ENCODE peak calls at places on chromosome 7, in nine cellular contexts. G is T1000, X is tibial artery, M is GM03348, Q is fibroblast of lung, L is stomach, W is RPMI8226, Y is GM12865, Z is aorta. C is an unnamed sample.
A peak's percentile ranks its signal among the peaks of the same experiment; 100 is the strongest.

GRCh38 chr7:16524332-16524731 is 2.3 kb upstream of the LRRC72 start:
- DNase-seq in Z (no peak), Q (no peak), X (no peak), G (no peak), Y (no peak), W (no peak), L (no peak), M (no peak), C (no peak)

GRCh38 chr7:55573526-55573925 is 1.2 kb upstream of the VOPP1 start:
- DNase-seq in M (no peak), X (no peak), W (no peak), L (no peak), Z (no peak), G (no peak), Q (peak; percentile 17), Y (no peak), C (no peak)

GRCh38 chr7:96789914-96790313 is 80.3 kb upstream of the SEM1 start:
- DNase-seq in M (no peak), Y (no peak), Q (no peak), W (no peak), L (no peak), G (no peak), X (no peak), Z (no peak), C (no peak)

GRCh38 chr7:92834661-92835139 is 1.7 kb downstream of the CDK6 start:
- DNase-seq in W (peak; percentile 33), Y (peak; percentile 22), X (peak; percentile 69), M (peak; percentile 35), G (no peak), Z (peak; percentile 52), L (peak; percentile 41), Q (no peak), C (peak; percentile 65)

GRCh38 chr7:88927-89921 is 103.1 kb upstream of the FAM20C start:
- DNase-seq in L (peak; percentile 51), Q (peak; percentile 90), X (peak; percentile 91), W (no peak), M (peak; percentile 92), Y (no peak), Z (peak; percentile 90), G (peak; percentile 79), C (no peak)

GRCh38 chr7:102120666-102121065 is 166.0 kb upstream of the SH2B2 start:
- DNase-seq in Y (no peak), L (no peak), W (no peak), M (no peak), Z (no peak), Q (no peak), X (no peak), G (no peak), C (no peak)

GRCh38 chr7:80896856-80897598 is 21.8 kb downstream of the SEMA3C start:
- DNase-seq in Q (no peak), M (peak; percentile 37), Z (no peak), Y (no peak), X (no peak), L (no peak), G (no peak), W (no peak), C (no peak)

GRCh38 chr7:66925255-66925654 is 4.2 kb downstream of the TMEM248 start:
- DNase-seq in Z (no peak), G (no peak), L (no peak), Y (no peak), W (no peak), Q (no peak), X (no peak), M (no peak), C (no peak)

GRCh38 chr7:106346678-106347217 is 62.0 kb upstream of the NAMPT start:
- DNase-seq in X (no peak), Z (no peak), M (peak; percentile 62), Q (peak; percentile 97), L (no peak), W (peak; percentile 97), Y (peak; percentile 93), G (no peak), C (peak; percentile 85)

GRCh38 chr7:155449008-155449879 is 8.7 kb upstream of the EN2 start:
- DNase-seq in X (no peak), M (no peak), W (no peak), G (no peak), Z (no peak), Q (no peak), Y (no peak), L (no peak), C (no peak)

GRCh38 chr7:157250605-157251228 is 86.1 kb upstream of the DNAJB6 start:
- DNase-seq in M (peak; percentile 58), Q (peak; percentile 70), X (no peak), Y (peak; percentile 74), G (no peak), Z (no peak), L (no peak), W (peak; percentile 68), C (peak; percentile 77)

GRCh38 chr7:41163991-41164390 is 538.9 kb downstream of the INHBA start:
- DNase-seq in Y (no peak), Z (no peak), M (no peak), Q (no peak), G (no peak), L (no peak), X (no peak), W (no peak), C (no peak)

GRCh38 chr7:13411641-13412040 is 577.8 kb downstream of the ETV1 start:
- DNase-seq in L (no peak), W (no peak), Y (no peak), G (no peak), M (no peak), Z (no peak), Q (no peak), X (no peak), C (no peak)

GRCh38 chr7:105808703-105809590 is 67.5 kb downstream of the ATXN7L1 start:
- DNase-seq in X (no peak), Z (peak; percentile 65), G (no peak), M (peak; percentile 41), Y (peak; percentile 97), L (peak; percentile 59), Q (peak; percentile 44), W (peak; percentile 81), C (peak; percentile 91)

GRCh38 chr7:158324397-158325360 is 262.9 kb downstream of the PTPRN2 start:
- DNase-seq in G (no peak), Q (no peak), L (no peak), X (no peak), W (no peak), Z (no peak), M (no peak), Y (no peak), C (no peak)

GRCh38 chr7:1231214-1232102 is 1.2 kb upstream of the UNCX start:
- DNase-seq in Q (no peak), Y (no peak), M (no peak), G (no peak), X (no peak), Z (no peak), L (no peak), W (no peak), C (peak; percentile 54)

GRCh38 chr7:24722386-24723177 is 34.7 kb downstream of the GSDME start:
- DNase-seq in W (no peak), L (no peak), G (no peak), Z (no peak), X (peak; percentile 53), Y (no peak), Q (peak; percentile 36), M (peak; percentile 54), C (no peak)

GRCh38 chr7:151851160-151851751 is 25.7 kb downstream of the PRKAG2 start:
- DNase-seq in L (peak; percentile 80), Y (peak; percentile 23), Q (no peak), Z (peak; percentile 80), W (peak; percentile 55), G (no peak), M (no peak), X (no peak), C (peak; percentile 73)

GRCh38 chr7:44937426-44937825 is 41.4 kb downstream of the MYO1G start:
- DNase-seq in Y (no peak), L (no peak), W (no peak), G (no peak), X (peak; percentile 31), Q (no peak), M (no peak), Z (no peak), C (no peak)